ENCODE peak calls at places on chromosomes 3 and 15, in ten cellular contexts. Z is T-helper 17 cell; F is head of caudate nucleus; A is A549; R is stimulated activated CD4-positive, alpha-beta T cell treated with anti-CD3 and anti-CD28 coated beads, TNF-alpha, amount 100 ng/mL, for 4 hours; Q is fibroblast of pulmonary artery; C is ovary; Y is mesendoderm; P is germinal center; J is aorta. G is an unnamed sample.
A peak's percentile ranks its signal among the peaks of the same experiment; 100 is the strongest.

GRCh38 chr15:63999177-63999576 is 47.1 kb downstream of the DAPK2 start:
- DNase-seq in Z (no peak), F (no peak), A (no peak), R (no peak), Q (no peak), C (peak; percentile 47), Y (no peak), P (no peak), J (no peak), G (no peak)

GRCh38 chr3:168250415-168250861 is 154.7 kb upstream of the GOLIM4 start:
- DNase-seq in Z (no peak), F (no peak), A (no peak), R (no peak), Q (peak; percentile 6), C (no peak), Y (peak; percentile 57), P (no peak), J (no peak), G (no peak)

GRCh38 chr15:64842986-64843561 is 1.4 kb downstream of the PLEKHO2 start:
- DNase-seq in Z (no peak), F (no peak), A (no peak), R (no peak), Q (peak; percentile 74), C (no peak), Y (peak; percentile 46), P (peak; percentile 50), J (peak; percentile 80), G (no peak)

GRCh38 chr3:50118237-50118636 is 29.5 kb downstream of the RBM5 start:
- DNase-seq in Z (no peak), F (no peak), A (no peak), R (no peak), Q (no peak), C (no peak), Y (no peak), P (no peak), J (no peak), G (no peak)

GRCh38 chr3:46619845-46620778 is 7.8 kb downstream of the FAM240A start:
- DNase-seq in Z (no peak), F (no peak), A (no peak), R (no peak), Q (no peak), C (no peak), Y (peak; percentile 79), P (no peak), J (no peak), G (no peak)

GRCh38 chr3:191261304-191261638 is 62.2 kb downstream of the OSTN start:
- DNase-seq in Z (no peak), F (no peak), A (no peak), R (no peak), Q (no peak), C (no peak), Y (no peak), P (no peak), J (no peak), G (no peak)

GRCh38 chr3:18778094-18778493 is 353.0 kb upstream of the SATB1 start:
- DNase-seq in Z (no peak), F (no peak), A (no peak), R (no peak), Q (no peak), C (no peak), Y (no peak), P (no peak), J (no peak), G (no peak)

GRCh38 chr3:155262295-155262694 is 31.2 kb downstream of the STRIT1 start:
- DNase-seq in Z (no peak), F (no peak), A (no peak), R (no peak), Q (no peak), C (no peak), Y (no peak), P (no peak), J (no peak), G (no peak)

GRCh38 chr15:98421419-98422085 is 226.8 kb upstream of the IGF1R start:
- DNase-seq in Z (peak; percentile 49), F (peak; percentile 66), A (peak; percentile 54), R (peak; percentile 26), Q (peak; percentile 39), C (peak; percentile 82), Y (peak; percentile 67), P (peak; percentile 65), J (peak; percentile 78), G (peak; percentile 71)

GRCh38 chr15:65916664-65917406 is 47.5 kb downstream of the RAB11A start:
- DNase-seq in Z (peak; percentile 29), F (peak; percentile 69), A (peak; percentile 76), R (peak; percentile 9), Q (peak; percentile 74), C (peak; percentile 70), Y (peak; percentile 82), P (peak; percentile 76), J (peak; percentile 62), G (peak; percentile 66)

GRCh38 chr3:12287727-12288465 is 974 bp upstream of the PPARG start:
- DNase-seq in Z (no peak), F (no peak), A (peak; percentile 53), R (no peak), Q (peak; percentile 57), C (peak; percentile 75), Y (peak; percentile 32), P (peak; percentile 16), J (peak; percentile 60), G (peak; percentile 51)

GRCh38 chr15:80887148-80887547 is 102.5 kb downstream of the MESD start:
- DNase-seq in Z (no peak), F (no peak), A (peak; percentile 41), R (no peak), Q (no peak), C (no peak), Y (no peak), P (no peak), J (no peak), G (no peak)

GRCh38 chr3:189588061-189588817 is 43.0 kb upstream of the TP63 start:
- DNase-seq in Z (no peak), F (no peak), A (peak; percentile 23), R (no peak), Q (peak; percentile 83), C (no peak), Y (no peak), P (no peak), J (no peak), G (no peak)

GRCh38 chr3:120437559-120437958 is 13.2 kb downstream of the FSTL1 start:
- DNase-seq in Z (no peak), F (no peak), A (no peak), R (no peak), Q (no peak), C (no peak), Y (no peak), P (no peak), J (no peak), G (no peak)

GRCh38 chr3:193665370-193665989 is 72.5 kb downstream of the OPA1 start:
- DNase-seq in Z (no peak), F (no peak), A (peak; percentile 21), R (no peak), Q (peak; percentile 70), C (no peak), Y (peak; percentile 14), P (peak; percentile 14), J (no peak), G (peak; percentile 6)

GRCh38 chr3:187746479-187747335 is 1.4 kb upstream of the BCL6 start:
- DNase-seq in Z (no peak), F (no peak), A (no peak), R (no peak), Q (peak; percentile 69), C (no peak), Y (peak; percentile 59), P (no peak), J (no peak), G (no peak)

GRCh38 chr3:36444909-36445308 is 64.6 kb downstream of the STAC start:
- DNase-seq in Z (no peak), F (no peak), A (no peak), R (no peak), Q (no peak), C (no peak), Y (peak; percentile 31), P (no peak), J (no peak), G (no peak)

GRCh38 chr15:36271048-36271447 is 308.4 kb upstream of the CDIN1 start:
- DNase-seq in Z (no peak), F (no peak), A (no peak), R (no peak), Q (no peak), C (no peak), Y (peak; percentile 72), P (no peak), J (no peak), G (no peak)

GRCh38 chr15:73352082-73352481 is 16.7 kb downstream of the HCN4 start:
- DNase-seq in Z (no peak), F (peak; percentile 35), A (no peak), R (no peak), Q (no peak), C (no peak), Y (no peak), P (no peak), J (no peak), G (no peak)

GRCh38 chr3:152026033-152026556 is 152.7 kb downstream of the SUCNR1 start:
- DNase-seq in Z (no peak), F (no peak), A (peak; percentile 87), R (no peak), Q (peak; percentile 88), C (no peak), Y (no peak), P (no peak), J (no peak), G (no peak)